ENCODE peak calls at places on chromosomes 5 and 9, in nine cellular contexts. G, M, J, K, E, X, Y, R and C are unnamed samples.
A peak's percentile ranks its signal among the peaks of the same experiment; 100 is the strongest.

GRCh38 chr9:35349287-35349990 is 140.5 kb upstream of the RUSC2 start:
- DNase-seq in G (no peak), M (no peak), J (no peak), K (no peak), E (no peak), X (no peak), Y (no peak), R (no peak), C (no peak)

GRCh38 chr5:165029471-165029870 is 1524.1 kb downstream of the MAT2B start:
- DNase-seq in G (no peak), M (no peak), J (no peak), K (no peak), E (peak; percentile 38), X (no peak), Y (no peak), R (no peak), C (peak; percentile 96)

GRCh38 chr9:38263534-38263933 is 129.0 kb upstream of the ALDH1B1 start:
- DNase-seq in G (no peak), M (no peak), J (no peak), K (no peak), E (peak; percentile 44), X (no peak), Y (peak; percentile 15), R (no peak), C (peak; percentile 29)

GRCh38 chr5:93193756-93194155 is 387.3 kb downstream of the NR2F1-AS1 start:
- DNase-seq in G (no peak), M (no peak), J (no peak), K (no peak), E (peak; percentile 69), X (no peak), Y (no peak), R (no peak), C (no peak)

GRCh38 chr5:109567374-109568044 is 122.2 kb upstream of the MAN2A1 start:
- DNase-seq in G (no peak), M (no peak), J (no peak), K (no peak), E (peak; percentile 61), X (no peak), Y (no peak), R (no peak), C (peak; percentile 92)

GRCh38 chr9:101486693-101487442 is 46.8 kb upstream of the RNF20 start:
- DNase-seq in G (peak; percentile 8), M (no peak), J (no peak), K (peak; percentile 84), E (peak; percentile 62), X (no peak), Y (peak; percentile 53), R (peak; percentile 58), C (peak; percentile 89)

GRCh38 chr5:158301186-158301585 is 442.2 kb upstream of the CLINT1 start:
- DNase-seq in G (no peak), M (no peak), J (no peak), K (no peak), E (peak; percentile 23), X (no peak), Y (no peak), R (no peak), C (no peak)

GRCh38 chr9:71647094-71647591 is 121.2 kb downstream of the CEMIP2 start:
- DNase-seq in G (no peak), M (no peak), J (no peak), K (peak; percentile 47), E (peak; percentile 78), X (no peak), Y (no peak), R (no peak), C (peak; percentile 87)

GRCh38 chr5:67234671-67235176 is 38.1 kb upstream of the CD180 start:
- DNase-seq in G (no peak), M (no peak), J (no peak), K (no peak), E (peak; percentile 87), X (no peak), Y (peak; percentile 6), R (no peak), C (peak; percentile 81)

GRCh38 chr5:141245250-141245717 is at the start of gene PCDHB15:
- DNase-seq in G (no peak), M (no peak), J (no peak), K (peak; percentile 25), E (peak; percentile 2), X (no peak), Y (no peak), R (no peak), C (peak; percentile 88)

GRCh38 chr9:2291980-2292704 is 277.0 kb downstream of the SMARCA2 start:
- DNase-seq in G (no peak), M (no peak), J (no peak), K (no peak), E (peak; percentile 13), X (no peak), Y (peak; percentile 99), R (no peak), C (no peak)

GRCh38 chr9:37417857-37418618 is 4.5 kb upstream of the GRHPR start:
- DNase-seq in G (no peak), M (no peak), J (no peak), K (no peak), E (no peak), X (no peak), Y (no peak), R (no peak), C (no peak)

GRCh38 chr5:98880598-98880997 is 48.2 kb downstream of the CHD1 start:
- DNase-seq in G (no peak), M (no peak), J (no peak), K (no peak), E (no peak), X (no peak), Y (no peak), R (no peak), C (peak; percentile 36)

GRCh38 chr9:137247135-137247915 is 3.8 kb upstream of the STPG3 start:
- DNase-seq in G (no peak), M (no peak), J (no peak), K (no peak), E (no peak), X (no peak), Y (no peak), R (no peak), C (no peak)